ENCODE peak calls at places on chromosomes 1 and 21, in five cellular contexts. Q is brain microvascular endothelial cell, R is fibroblast of the aortic adventitia, N is ovary, E is choroid plexus epithelial cell. T is an unnamed sample.

GRCh38 chr1:25875856-25876692 is 566 bp upstream of the PAQR7 start:
- DNase-seq in Q (no peak), R (no peak), N (no peak), E (no peak), T (no peak)

GRCh38 chr21:38048241-38048640 is 132.0 kb upstream of the KCNJ6 start:
- DNase-seq in Q (no peak), R (no peak), N (no peak), E (no peak), T (no peak)

GRCh38 chr1:6917067-6917466 is 131.8 kb downstream of the CAMTA1 start:
- DNase-seq in Q (no peak), R (no peak), N (no peak), E (no peak), T (no peak)

GRCh38 chr1:53681647-53682368 is 57.2 kb downstream of the GLIS1 start:
- DNase-seq in Q (no peak), R (peak), N (peak), E (peak), T (no peak)

GRCh38 chr1:165914136-165914798 is 86.9 kb downstream of the UCK2 start:
- DNase-seq in Q (peak), R (peak), N (peak), E (peak), T (no peak)

GRCh38 chr1:102595106-102595505 is 513.2 kb downstream of the COL11A1 start:
- DNase-seq in Q (peak), R (no peak), N (no peak), E (peak), T (no peak)

GRCh38 chr21:45403133-45403824 is 1.7 kb upstream of the COL18A1 start:
- DNase-seq in Q (no peak), R (no peak), N (peak), E (no peak), T (peak)

GRCh38 chr1:182175340-182176068 is 114.0 kb upstream of the ZNF648 start:
- DNase-seq in Q (no peak), R (no peak), N (no peak), E (no peak), T (no peak)

GRCh38 chr1:58895559-58896135 is 111.8 kb upstream of the JUN start:
- DNase-seq in Q (no peak), R (no peak), N (no peak), E (no peak), T (no peak)

GRCh38 chr1:6003568-6004411 is 11.6 kb upstream of the NPHP4 start:
- DNase-seq in Q (no peak), R (no peak), N (no peak), E (no peak), T (peak)

GRCh38 chr1:191490303-191490702 is 668.0 kb upstream of the RGS18 start:
- DNase-seq in Q (no peak), R (no peak), N (no peak), E (no peak), T (no peak)

GRCh38 chr1:76351655-76352054 is 277.1 kb downstream of the ST6GALNAC3 start:
- DNase-seq in Q (no peak), R (no peak), N (no peak), E (no peak), T (no peak)

GRCh38 chr1:35882586-35882944 is 444 bp upstream of the AGO1 start:
- DNase-seq in Q (no peak), R (no peak), N (no peak), E (no peak), T (no peak)

GRCh38 chr1:41490911-41491310 is 6.4 kb upstream of the EDN2 start:
- DNase-seq in Q (no peak), R (no peak), N (no peak), E (no peak), T (no peak)

GRCh38 chr1:54798769-54799641 is 2.1 kb downstream of the TTC22 start:
- DNase-seq in Q (no peak), R (peak), N (no peak), E (peak), T (peak)

GRCh38 chr1:37556712-37557196 is at the start of gene DNALI1:
- DNase-seq in Q (peak), R (peak), N (peak), E (peak), T (no peak)

GRCh38 chr1:229624906-229625871 is 733 bp downstream of the TAF5L start:
- DNase-seq in Q (peak), R (peak), N (no peak), E (peak), T (no peak)

GRCh38 chr21:44065428-44065827 is 41.8 kb upstream of the PWP2 start:
- DNase-seq in Q (peak), R (no peak), N (no peak), E (peak), T (no peak)

GRCh38 chr1:231929311-231929710 is 302.7 kb downstream of the DISC1 start:
- DNase-seq in Q (peak), R (peak), N (no peak), E (peak), T (no peak)

GRCh38 chr1:22673486-22674409 is 20.7 kb downstream of the C1QB start:
- DNase-seq in Q (peak), R (peak), N (no peak), E (peak), T (no peak)

GRCh38 chr1:225813250-225813964 is 3.5 kb downstream of the EPHX1 start:
- DNase-seq in Q (peak), R (peak), N (peak), E (peak), T (no peak)

GRCh38 chr1:232018512-232019340 is 392.1 kb downstream of the DISC1 start:
- DNase-seq in Q (no peak), R (no peak), N (no peak), E (no peak), T (no peak)

DNA sequence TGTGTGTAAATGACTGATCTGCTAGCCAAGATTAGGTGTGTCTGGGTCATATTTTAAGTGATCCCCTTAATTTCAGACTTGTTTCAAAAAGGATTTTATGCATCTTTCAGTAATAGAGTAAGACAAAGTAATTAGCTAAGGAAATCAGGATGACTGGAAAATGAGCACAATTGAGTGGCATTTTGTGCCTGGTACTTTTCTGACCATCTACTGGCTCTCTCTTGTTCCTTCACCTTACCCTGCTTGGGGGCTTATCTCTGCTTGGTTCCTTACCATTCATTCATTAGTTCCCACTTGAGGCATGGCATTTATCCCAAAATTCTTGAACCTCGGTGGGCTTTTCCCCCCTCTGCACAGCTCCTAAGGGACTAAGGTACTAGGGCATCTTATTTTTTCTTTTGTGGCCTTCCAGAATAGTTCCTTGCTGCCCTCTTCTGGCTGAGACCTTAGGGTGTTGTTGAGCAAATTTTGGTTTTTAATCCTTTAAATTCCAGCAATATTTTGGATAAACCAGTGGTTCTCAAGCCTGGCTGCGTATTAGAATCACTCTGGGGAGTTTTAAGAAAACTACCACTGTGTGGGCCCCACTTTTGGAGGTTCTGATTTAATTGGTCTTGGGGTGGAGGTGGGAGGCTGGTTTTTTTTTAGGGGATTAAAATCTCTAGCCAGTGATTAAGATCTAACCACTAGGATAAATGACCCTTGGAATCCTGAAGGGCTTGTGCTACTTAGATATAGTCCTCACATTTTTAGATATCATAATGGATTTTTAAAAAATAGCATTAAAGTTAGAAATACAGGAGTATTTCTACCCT is 50.8 kb downstream of the HS2ST1 start:
- DNase-seq in Q (peak), R (peak), N (no peak), E (peak), T (no peak)
- TF ChIP-seq CTCF in Q (peak), R (peak), N (peak), E (peak), T (peak)

GRCh38 chr1:220895412-220895946 is 16.2 kb downstream of the HLX start:
- DNase-seq in Q (no peak), R (no peak), N (no peak), E (no peak), T (no peak)

GRCh38 chr1:220894924-220895256 is 15.6 kb downstream of the HLX start:
- DNase-seq in Q (no peak), R (no peak), N (no peak), E (no peak), T (no peak)

GRCh38 chr1:220893701-220894024 is 14.4 kb downstream of the HLX start:
- DNase-seq in Q (no peak), R (no peak), N (no peak), E (no peak), T (no peak)

GRCh38 chr1:220894025-220894923 is 15.0 kb downstream of the HLX start:
- DNase-seq in Q (no peak), R (no peak), N (no peak), E (no peak), T (no peak)

DNA sequence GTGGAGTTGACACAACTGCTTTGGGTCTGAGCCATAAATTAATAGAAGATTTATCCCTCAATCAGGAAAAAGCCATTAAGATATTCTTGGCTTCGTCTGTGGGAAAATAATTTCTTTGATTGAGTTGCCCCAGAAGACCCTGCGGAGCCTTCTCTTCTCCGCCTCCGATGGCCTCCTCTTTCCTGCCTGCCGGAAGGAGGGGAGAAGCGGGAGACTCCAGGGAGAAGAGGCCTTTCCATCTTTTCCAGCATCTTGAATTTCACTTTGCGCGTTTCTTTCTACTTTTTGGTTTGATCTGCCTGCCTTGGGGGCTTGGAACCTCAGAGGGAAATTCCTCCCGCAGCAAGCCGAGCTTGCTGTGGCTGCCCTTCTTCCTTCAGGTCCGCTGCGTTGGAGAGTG is 16.8 kb downstream of the HLX start:
- DNase-seq in Q (no peak), R (no peak), N (no peak), E (no peak), T (no peak)
- TF ChIP-seq CTCF in Q (no peak), R (no peak), N (no peak), E (no peak), T (no peak)

GRCh38 chr1:27536767-27537166 is 46.8 kb upstream of the WASF2 start:
- DNase-seq in Q (peak), R (peak), N (peak), E (peak), T (no peak)
- TF ChIP-seq CTCF in Q (peak), R (peak), N (no peak), E (peak), T (peak)

GRCh38 chr1:112298558-112298957 is 97.5 kb upstream of the CTTNBP2NL start:
- DNase-seq in Q (peak), R (peak), N (no peak), E (peak), T (no peak)
- TF ChIP-seq CTCF in Q (peak), R (peak), N (no peak), E (peak), T (peak)

GRCh38 chr1:200306954-200307754 is 102.7 kb downstream of the ZNF281 start:
- DNase-seq in Q (peak), R (peak), N (no peak), E (peak), T (no peak)

GRCh38 chr1:200305806-200306205 is 104.0 kb downstream of the ZNF281 start:
- DNase-seq in Q (no peak), R (no peak), N (no peak), E (no peak), T (no peak)

GRCh38 chr1:200311256-200311655 is 98.6 kb downstream of the ZNF281 start:
- DNase-seq in Q (no peak), R (no peak), N (no peak), E (peak), T (no peak)

GRCh38 chr1:200310824-200311223 is 99.0 kb downstream of the ZNF281 start:
- DNase-seq in Q (no peak), R (no peak), N (no peak), E (no peak), T (no peak)

GRCh38 chr1:200307755-200308066 is 102.1 kb downstream of the ZNF281 start:
- DNase-seq in Q (no peak), R (no peak), N (no peak), E (no peak), T (no peak)
- TF ChIP-seq CTCF in Q (no peak), R (no peak), N (no peak), E (no peak), T (peak)

GRCh38 chr1:105462308-105462707 is 1594.2 kb upstream of the PRMT6 start:
- DNase-seq in Q (no peak), R (no peak), N (no peak), E (no peak), T (no peak)
- TF ChIP-seq CTCF in Q (no peak), R (no peak), N (no peak), E (no peak), T (peak)

GRCh38 chr1:245489838-245490237 is 335.1 kb downstream of the KIF26B start:
- DNase-seq in Q (no peak), R (no peak), N (no peak), E (no peak), T (no peak)

GRCh38 chr1:245495681-245496080 is 340.9 kb downstream of the KIF26B start:
- DNase-seq in Q (no peak), R (no peak), N (no peak), E (no peak), T (no peak)

GRCh38 chr1:245488346-245489110 is 333.7 kb downstream of the KIF26B start:
- DNase-seq in Q (no peak), R (no peak), N (no peak), E (no peak), T (no peak)

DNA sequence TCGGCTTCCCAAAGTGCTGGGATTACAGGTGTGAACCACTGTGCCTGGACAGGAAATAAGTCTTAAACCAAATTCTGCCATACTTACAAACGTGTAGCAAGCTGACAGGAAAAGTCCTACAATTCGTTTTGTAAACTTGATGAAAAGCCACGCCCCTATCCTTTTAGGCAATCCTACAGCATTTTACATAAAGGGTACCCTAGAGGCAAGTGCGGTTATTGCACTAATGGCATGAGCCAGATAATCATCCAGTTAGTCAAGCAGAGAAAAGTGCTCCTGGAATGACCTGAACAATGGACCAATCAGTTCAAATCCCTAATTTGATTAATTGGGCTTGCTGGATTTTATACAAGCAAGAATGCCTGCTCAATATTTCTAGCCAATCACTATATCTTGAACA is 338.2 kb downstream of the KIF26B start:
- DNase-seq in Q (no peak), R (no peak), N (no peak), E (peak), T (no peak)
- TF ChIP-seq CTCF in Q (peak), R (peak), N (no peak), E (peak), T (peak)

DNA sequence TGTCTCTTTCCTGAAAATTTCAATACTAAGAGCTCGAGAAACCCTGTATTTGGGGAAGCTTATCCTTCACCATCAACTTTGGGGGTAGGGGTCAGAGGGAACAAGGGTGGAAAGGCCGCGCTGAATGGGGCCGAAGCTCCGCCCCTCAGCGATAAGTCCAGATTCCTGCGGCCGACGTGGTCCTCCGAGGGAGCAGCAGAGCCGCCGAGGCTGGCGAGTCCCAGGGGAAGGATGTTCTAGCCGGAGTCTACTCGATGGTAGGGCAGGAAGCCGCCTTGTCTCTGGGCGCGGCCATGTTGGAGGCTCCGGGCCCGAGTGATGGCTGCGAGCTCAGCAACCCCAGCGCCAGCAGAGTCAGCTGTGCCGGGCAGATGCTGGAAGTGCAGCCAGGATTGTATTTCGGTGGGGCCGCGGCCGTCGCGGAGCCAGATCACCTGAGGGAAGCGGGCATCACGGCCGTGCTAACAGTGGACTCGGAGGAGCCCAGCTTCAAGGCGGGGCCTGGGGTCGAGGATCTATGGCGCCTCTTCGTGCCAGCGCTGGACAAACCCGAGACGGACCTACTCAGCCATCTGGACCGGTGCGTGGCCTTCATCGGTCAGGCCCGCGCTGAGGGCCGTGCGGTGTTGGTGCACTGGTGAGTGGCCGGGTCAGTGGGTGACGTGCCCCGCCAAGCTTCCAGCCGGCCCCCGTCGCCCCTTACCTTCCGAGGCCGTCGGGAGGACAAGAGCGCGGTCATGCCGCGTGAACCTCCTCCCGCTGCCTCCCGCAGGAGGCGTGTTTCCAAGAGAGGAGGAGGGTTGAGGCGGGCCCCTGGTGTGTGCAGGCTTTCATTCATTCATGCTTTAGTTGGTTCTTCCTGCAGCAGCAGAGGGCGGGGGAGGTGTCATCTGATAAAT is at the start of gene DUSP12:
- DNase-seq in Q (peak), R (peak), N (peak), E (peak), T (peak)
- TF ChIP-seq CTCF in Q (peak), R (peak), N (no peak), E (peak), T (peak)

T was measured in chondrocyte.